ENCODE peak calls at places on chromosome 10, in four cellular contexts. One of them, this sample, is unnamed.

GRCh38 chr10:49649936-49650723 is 29.3 kb upstream of the C10orf53 start:
- DNase-seq in ascending aorta: no peak
- DNase-seq in CD8-positive, alpha-beta memory T cell: no peak
- DNase-seq in brain microvascular endothelial cell: no peak
- DNase-seq in this sample: peak; percentile 25

GRCh38 chr10:31320179-31320597 is 1.2 kb downstream of the ZEB1 start:
- DNase-seq in brain microvascular endothelial cell: no peak
- DNase-seq in CD8-positive, alpha-beta memory T cell: peak; percentile 65
- DNase-seq in ascending aorta: no peak
- DNase-seq in this sample: peak; percentile 63

GRCh38 chr10:52805414-52806285 is 33.1 kb upstream of the MBL2 start:
- DNase-seq in CD8-positive, alpha-beta memory T cell: no peak
- DNase-seq in brain microvascular endothelial cell: no peak
- DNase-seq in ascending aorta: no peak
- DNase-seq in this sample: no peak

GRCh38 chr10:117762819-117763172 is 220.2 kb downstream of the EMX2 start:
- DNase-seq in CD8-positive, alpha-beta memory T cell: no peak
- DNase-seq in ascending aorta: no peak
- DNase-seq in brain microvascular endothelial cell: no peak
- DNase-seq in this sample: no peak

GRCh38 chr10:125149278-125150047 is 10.9 kb downstream of the CTBP2 start:
- DNase-seq in ascending aorta: peak; percentile 59
- DNase-seq in brain microvascular endothelial cell: peak; percentile 86
- DNase-seq in CD8-positive, alpha-beta memory T cell: no peak
- DNase-seq in this sample: no peak

GRCh38 chr10:79266543-79267312 is 80.5 kb upstream of the PPIF start:
- DNase-seq in brain microvascular endothelial cell: peak; percentile 94
- DNase-seq in ascending aorta: peak; percentile 86
- DNase-seq in CD8-positive, alpha-beta memory T cell: no peak
- DNase-seq in this sample: no peak

GRCh38 chr10:88115968-88116367 is 252.5 kb downstream of the PTEN start:
- DNase-seq in CD8-positive, alpha-beta memory T cell: no peak
- DNase-seq in brain microvascular endothelial cell: no peak
- DNase-seq in ascending aorta: no peak
- DNase-seq in this sample: no peak

GRCh38 chr10:94172332-94172731 is 178.6 kb downstream of the PLCE1 start:
- DNase-seq in ascending aorta: no peak
- DNase-seq in brain microvascular endothelial cell: no peak
- DNase-seq in CD8-positive, alpha-beta memory T cell: no peak
- DNase-seq in this sample: no peak

GRCh38 chr10:102710604-102711003 is 3.6 kb downstream of the ARL3 start:
- DNase-seq in CD8-positive, alpha-beta memory T cell: no peak
- DNase-seq in brain microvascular endothelial cell: peak; percentile 79
- DNase-seq in ascending aorta: no peak
- DNase-seq in this sample: no peak

GRCh38 chr10:63375458-63375857 is 90.3 kb downstream of the JMJD1C start:
- DNase-seq in ascending aorta: no peak
- DNase-seq in brain microvascular endothelial cell: no peak
- DNase-seq in CD8-positive, alpha-beta memory T cell: no peak
- DNase-seq in this sample: no peak

GRCh38 chr10:13758302-13758701 is 171.5 kb downstream of the PRPF18 start:
- DNase-seq in brain microvascular endothelial cell: peak; percentile 87
- DNase-seq in ascending aorta: no peak
- DNase-seq in CD8-positive, alpha-beta memory T cell: no peak
- DNase-seq in this sample: no peak

GRCh38 chr10:106525871-106526270 is 638.6 kb downstream of the SORCS1 start:
- DNase-seq in ascending aorta: no peak
- DNase-seq in brain microvascular endothelial cell: no peak
- DNase-seq in CD8-positive, alpha-beta memory T cell: no peak
- DNase-seq in this sample: no peak

GRCh38 chr10:7287377-7287776 is 123.5 kb downstream of the SFMBT2 start:
- DNase-seq in CD8-positive, alpha-beta memory T cell: no peak
- DNase-seq in ascending aorta: no peak
- DNase-seq in brain microvascular endothelial cell: no peak
- DNase-seq in this sample: no peak

GRCh38 chr10:26448706-26449435 is 10.7 kb downstream of the APBB1IP start:
- DNase-seq in ascending aorta: no peak
- DNase-seq in CD8-positive, alpha-beta memory T cell: peak; percentile 92
- DNase-seq in brain microvascular endothelial cell: no peak
- DNase-seq in this sample: peak; percentile 84

GRCh38 chr10:8174762-8175161 is 120.3 kb downstream of the GATA3 start:
- DNase-seq in ascending aorta: no peak
- DNase-seq in brain microvascular endothelial cell: no peak
- DNase-seq in CD8-positive, alpha-beta memory T cell: no peak
- DNase-seq in this sample: no peak

GRCh38 chr10:62528441-62528840 is 154.3 kb downstream of the ZNF365 start:
- DNase-seq in brain microvascular endothelial cell: no peak
- DNase-seq in CD8-positive, alpha-beta memory T cell: peak; percentile 79
- DNase-seq in ascending aorta: no peak
- DNase-seq in this sample: no peak

GRCh38 chr10:130485241-130485957 is 349.2 kb downstream of the GLRX3 start:
- DNase-seq in ascending aorta: no peak
- DNase-seq in brain microvascular endothelial cell: no peak
- DNase-seq in CD8-positive, alpha-beta memory T cell: no peak
- DNase-seq in this sample: no peak

GRCh38 chr10:130137077-130137448 is 872 bp downstream of the GLRX3 start:
- DNase-seq in CD8-positive, alpha-beta memory T cell: no peak
- DNase-seq in ascending aorta: no peak
- DNase-seq in brain microvascular endothelial cell: peak; percentile 35
- DNase-seq in this sample: no peak

GRCh38 chr10:102675887-102676616 is 31.8 kb downstream of the TRIM8 start:
- DNase-seq in ascending aorta: no peak
- DNase-seq in brain microvascular endothelial cell: peak; percentile 95
- DNase-seq in CD8-positive, alpha-beta memory T cell: no peak
- DNase-seq in this sample: no peak

GRCh38 chr10:132671171-132672154 is 114.5 kb downstream of the NKX6-2 start:
- DNase-seq in ascending aorta: no peak
- DNase-seq in CD8-positive, alpha-beta memory T cell: no peak
- DNase-seq in brain microvascular endothelial cell: no peak
- DNase-seq in this sample: no peak

GRCh38 chr10:119650692-119651513 is at the start of gene BAG3:
- DNase-seq in ascending aorta: peak; percentile 82
- DNase-seq in CD8-positive, alpha-beta memory T cell: peak; percentile 64
- DNase-seq in brain microvascular endothelial cell: peak; percentile 91
- DNase-seq in this sample: peak; percentile 57

GRCh38 chr10:71320592-71320991 is 1.5 kb downstream of the SLC29A3 start:
- DNase-seq in brain microvascular endothelial cell: no peak
- DNase-seq in ascending aorta: no peak
- DNase-seq in CD8-positive, alpha-beta memory T cell: no peak
- DNase-seq in this sample: no peak

GRCh38 chr10:78331391-78331922 is 297.8 kb downstream of the RPS24 start:
- DNase-seq in brain microvascular endothelial cell: peak; percentile 23
- DNase-seq in ascending aorta: no peak
- DNase-seq in CD8-positive, alpha-beta memory T cell: no peak
- DNase-seq in this sample: no peak

GRCh38 chr10:35421553-35422178 is 85.4 kb downstream of the CCNY start:
- DNase-seq in ascending aorta: no peak
- DNase-seq in brain microvascular endothelial cell: peak; percentile 90
- DNase-seq in CD8-positive, alpha-beta memory T cell: no peak
- DNase-seq in this sample: no peak

GRCh38 chr10:80487791-80488538 is 33.9 kb downstream of the TSPAN14 start:
- DNase-seq in CD8-positive, alpha-beta memory T cell: peak; percentile 72
- DNase-seq in brain microvascular endothelial cell: no peak
- DNase-seq in ascending aorta: no peak
- DNase-seq in this sample: peak; percentile 72

GRCh38 chr10:13536674-13537366 is 8.0 kb upstream of the BEND7 start:
- DNase-seq in brain microvascular endothelial cell: peak; percentile 40
- DNase-seq in CD8-positive, alpha-beta memory T cell: no peak
- DNase-seq in ascending aorta: no peak
- DNase-seq in this sample: no peak

GRCh38 chr10:50561816-50562215 is 61.9 kb downstream of the SGMS1 start:
- DNase-seq in CD8-positive, alpha-beta memory T cell: peak; percentile 12
- DNase-seq in brain microvascular endothelial cell: no peak
- DNase-seq in ascending aorta: no peak
- DNase-seq in this sample: no peak

GRCh38 chr10:63133787-63134557 is 844 bp downstream of the NRBF2 start:
- DNase-seq in brain microvascular endothelial cell: no peak
- DNase-seq in CD8-positive, alpha-beta memory T cell: no peak
- DNase-seq in ascending aorta: no peak
- DNase-seq in this sample: no peak

GRCh38 chr10:95742529-95742884 is 13.5 kb upstream of the ENTPD1 start:
- DNase-seq in ascending aorta: no peak
- DNase-seq in brain microvascular endothelial cell: peak; percentile 73
- DNase-seq in CD8-positive, alpha-beta memory T cell: no peak
- DNase-seq in this sample: no peak

GRCh38 chr10:82625497-82626151 is 750.6 kb downstream of the NRG3 start:
- DNase-seq in CD8-positive, alpha-beta memory T cell: no peak
- DNase-seq in ascending aorta: no peak
- DNase-seq in brain microvascular endothelial cell: no peak
- DNase-seq in this sample: no peak

GRCh38 chr10:93471110-93471651 is 11.0 kb downstream of the MYOF start:
- DNase-seq in ascending aorta: no peak
- DNase-seq in brain microvascular endothelial cell: peak; percentile 91
- DNase-seq in CD8-positive, alpha-beta memory T cell: no peak
- DNase-seq in this sample: no peak

GRCh38 chr10:24820616-24821015 is 96.9 kb upstream of the ARHGAP21 start:
- DNase-seq in ascending aorta: no peak
- DNase-seq in CD8-positive, alpha-beta memory T cell: no peak
- DNase-seq in brain microvascular endothelial cell: no peak
- DNase-seq in this sample: peak; percentile 29

GRCh38 chr10:109919224-109919623 is 4.1 kb downstream of the XPNPEP1 start:
- DNase-seq in ascending aorta: no peak
- DNase-seq in CD8-positive, alpha-beta memory T cell: no peak
- DNase-seq in brain microvascular endothelial cell: no peak
- DNase-seq in this sample: no peak

GRCh38 chr10:88039496-88040200 is 176.2 kb downstream of the PTEN start:
- DNase-seq in brain microvascular endothelial cell: peak; percentile 45
- DNase-seq in ascending aorta: no peak
- DNase-seq in CD8-positive, alpha-beta memory T cell: no peak
- DNase-seq in this sample: no peak

GRCh38 chr10:5932345-5932744 is 42.3 kb downstream of the FBH1 start:
- DNase-seq in brain microvascular endothelial cell: no peak
- DNase-seq in CD8-positive, alpha-beta memory T cell: no peak
- DNase-seq in ascending aorta: no peak
- DNase-seq in this sample: no peak

GRCh38 chr10:5929442-5929841 is 39.4 kb downstream of the FBH1 start:
- DNase-seq in brain microvascular endothelial cell: no peak
- DNase-seq in ascending aorta: no peak
- DNase-seq in CD8-positive, alpha-beta memory T cell: no peak
- DNase-seq in this sample: no peak

GRCh38 chr10:5930272-5930671 is 40.2 kb downstream of the FBH1 start:
- DNase-seq in ascending aorta: no peak
- DNase-seq in CD8-positive, alpha-beta memory T cell: no peak
- DNase-seq in brain microvascular endothelial cell: no peak
- DNase-seq in this sample: no peak

GRCh38 chr10:5924889-5925288 is 34.8 kb downstream of the FBH1 start:
- DNase-seq in ascending aorta: no peak
- DNase-seq in CD8-positive, alpha-beta memory T cell: no peak
- DNase-seq in brain microvascular endothelial cell: no peak
- DNase-seq in this sample: no peak

DNA sequence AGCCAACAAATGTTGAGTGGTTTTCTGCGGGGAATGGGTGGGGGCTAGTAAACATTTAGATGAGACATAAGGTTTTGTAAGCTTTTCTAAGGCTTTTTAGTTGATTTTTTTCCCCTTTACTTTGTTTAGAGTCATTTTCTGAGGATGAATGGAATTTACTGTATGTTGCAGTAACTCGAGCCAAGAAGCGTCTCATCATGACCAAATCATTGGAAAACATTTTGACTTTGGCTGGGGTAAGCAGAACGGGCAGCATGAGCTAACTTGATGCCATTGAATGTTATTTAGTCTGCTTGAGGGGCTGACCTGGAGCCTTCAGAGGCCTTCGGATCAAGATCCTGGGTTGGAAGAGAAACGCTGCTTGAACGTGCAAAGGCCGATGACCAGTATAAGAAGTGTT is 37.3 kb downstream of the FBH1 start:
- DNase-seq in ascending aorta: no peak
- DNase-seq in brain microvascular endothelial cell: no peak
- DNase-seq in CD8-positive, alpha-beta memory T cell: no peak
- DNase-seq in this sample: no peak
- H3K36me3 ChIP-seq in ascending aorta: peaks cover 87% of the 10 kb centered on the region
- H3K36me3 ChIP-seq in brain microvascular endothelial cell: peaks cover 68% of the 10 kb centered on the region
- H3K36me3 ChIP-seq in CD8-positive, alpha-beta memory T cell: peaks cover 49% of the 10 kb centered on the region
- H3K36me3 ChIP-seq in this sample: peaks cover 68% of the 10 kb centered on the region

GRCh38 chr10:11020026-11020820 is 2.6 kb downstream of the CELF2 start:
- DNase-seq in brain microvascular endothelial cell: no peak
- DNase-seq in ascending aorta: no peak
- DNase-seq in CD8-positive, alpha-beta memory T cell: no peak
- DNase-seq in this sample: no peak
- H3K4me3 ChIP-seq in brain microvascular endothelial cell: no peak overlapping the region
- H3K4me3 ChIP-seq in ascending aorta: no peak overlapping the region
- H3K4me3 ChIP-seq in CD8-positive, alpha-beta memory T cell: no peak overlapping the region
- H3K4me3 ChIP-seq in this sample: no peak overlapping the region

DNA sequence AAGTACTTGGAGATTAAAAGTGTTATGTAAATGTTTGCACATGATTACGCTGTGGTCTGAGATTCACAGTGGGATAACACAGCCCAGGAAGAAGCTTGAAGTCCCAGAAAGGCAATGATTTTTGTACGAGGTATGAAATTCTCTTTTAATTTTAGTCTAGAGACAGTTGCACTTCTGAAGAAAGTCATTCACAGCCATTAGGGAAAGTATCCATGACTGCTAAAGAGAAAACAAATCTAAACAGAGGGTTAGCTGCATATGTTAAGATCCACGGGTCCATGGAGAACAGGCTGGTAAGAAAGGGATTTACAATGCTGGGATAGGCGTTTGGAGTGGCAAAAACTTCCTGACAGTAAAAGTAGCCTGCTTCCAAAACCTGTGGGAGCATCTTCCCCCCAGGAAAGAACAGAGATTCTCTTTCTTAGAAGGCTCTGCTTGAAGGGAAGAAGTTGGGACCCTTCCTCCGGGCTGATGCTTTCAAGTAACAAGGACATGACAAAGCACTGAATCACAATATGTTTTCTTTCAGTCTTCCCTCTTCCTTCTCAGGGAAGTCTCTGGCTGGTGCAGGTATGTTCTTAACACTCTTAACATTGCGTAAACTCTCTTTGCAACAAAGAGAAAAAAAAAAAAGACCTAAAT is 220.8 kb upstream of the CELF2 start:
- DNase-seq in brain microvascular endothelial cell: peak; percentile 64
- DNase-seq in ascending aorta: no peak
- DNase-seq in CD8-positive, alpha-beta memory T cell: no peak
- DNase-seq in this sample: no peak
- H3K27ac ChIP-seq in brain microvascular endothelial cell: peak overlapping the region; percentile 88
- H3K27ac ChIP-seq in ascending aorta: peak overlapping the region; percentile 90
- H3K27ac ChIP-seq in CD8-positive, alpha-beta memory T cell: no peak overlapping the region
- H3K27ac ChIP-seq in this sample: no peak overlapping the region

GRCh38 chr10:28569506-28570159 is 36.7 kb downstream of the WAC start:
- DNase-seq in ascending aorta: no peak
- DNase-seq in CD8-positive, alpha-beta memory T cell: no peak
- DNase-seq in brain microvascular endothelial cell: peak; percentile 30
- DNase-seq in this sample: no peak
- H3K36me3 ChIP-seq in ascending aorta: peaks cover 4% of the 10 kb centered on the region
- H3K36me3 ChIP-seq in CD8-positive, alpha-beta memory T cell: peaks cover 4% of the 10 kb centered on the region
- H3K36me3 ChIP-seq in brain microvascular endothelial cell: peaks cover 17% of the 10 kb centered on the region
- H3K36me3 ChIP-seq in this sample: peaks cover 3% of the 10 kb centered on the region

GRCh38 chr10:100828744-100829102 is 83.3 kb downstream of the PAX2 start:
- DNase-seq in CD8-positive, alpha-beta memory T cell: no peak
- DNase-seq in ascending aorta: no peak
- DNase-seq in brain microvascular endothelial cell: no peak
- DNase-seq in this sample: peak; percentile 55
- H3K4me3 ChIP-seq in CD8-positive, alpha-beta memory T cell: peak overlapping the region; percentile 56
- H3K4me3 ChIP-seq in ascending aorta: peak overlapping the region; percentile 60
- H3K4me3 ChIP-seq in brain microvascular endothelial cell: no peak overlapping the region
- H3K4me3 ChIP-seq in this sample: peak overlapping the region; percentile 52

GRCh38 chr10:2202401-2202800 is 465.1 kb upstream of the ADARB2 start:
- DNase-seq in CD8-positive, alpha-beta memory T cell: no peak
- DNase-seq in ascending aorta: no peak
- DNase-seq in brain microvascular endothelial cell: no peak
- DNase-seq in this sample: no peak
- H3K27ac ChIP-seq in CD8-positive, alpha-beta memory T cell: no peak overlapping the region
- H3K27ac ChIP-seq in ascending aorta: no peak overlapping the region
- H3K27ac ChIP-seq in brain microvascular endothelial cell: no peak overlapping the region
- H3K27ac ChIP-seq in this sample: no peak overlapping the region